ENCODE peak calls at places on chromosomes 2 and 18, in ten cellular contexts. G is astrocyte of the spinal cord, O is GM10248, I is omental fat pad, J is Caco-2, M is body of pancreas, A is astrocyte, H is endothelial cell, U is stomach, P is AG04449. Q is an unnamed sample.

GRCh38 chr2:232483923-232484627 is 3.6 kb downstream of the ECEL1 start:
- DNase-seq in G (no peak), A (no peak), H (no peak), P (no peak), U (no peak), I (no peak), O (no peak), J (no peak), M (no peak), Q (no peak)

GRCh38 chr2:40096360-40096759 is 317.3 kb upstream of the THUMPD2 start:
- DNase-seq in A (peak; percentile 86), H (no peak), J (no peak), P (no peak), G (peak; percentile 65), M (no peak), O (no peak), I (no peak), U (no peak), Q (peak; percentile 28)

GRCh38 chr2:42072349-42073118 is 24.7 kb downstream of the PKDCC start:
- DNase-seq in I (no peak), M (no peak), J (no peak), P (no peak), G (no peak), U (peak; percentile 44), A (no peak), O (no peak), H (no peak), Q (peak; percentile 54)

GRCh38 chr2:88265352-88265960 is 95.3 kb downstream of the THNSL2 start:
- DNase-seq in G (peak; percentile 1), M (peak; percentile 55), I (no peak), A (no peak), J (no peak), H (no peak), P (no peak), U (no peak), O (peak; percentile 58), Q (peak; percentile 65)

GRCh38 chr18:3306391-3306790 is 44.5 kb downstream of the MYL12B start:
- DNase-seq in G (no peak), U (no peak), A (no peak), M (no peak), H (no peak), I (no peak), O (no peak), J (no peak), P (no peak), Q (peak; percentile 15)

GRCh38 chr2:152062130-152063091 is 36.4 kb downstream of the CACNB4 start:
- DNase-seq in G (no peak), U (no peak), P (peak; percentile 55), J (no peak), O (no peak), A (peak; percentile 79), I (no peak), M (peak; percentile 29), H (no peak), Q (peak; percentile 45)

GRCh38 chr2:215874418-215874817 is 138.9 kb downstream of the MREG start:
- DNase-seq in J (no peak), H (no peak), U (no peak), P (no peak), G (no peak), A (peak; percentile 25), I (no peak), O (no peak), M (no peak), Q (no peak)

GRCh38 chr2:158079672-158080071 is 22.0 kb upstream of the UPP2 start:
- DNase-seq in O (no peak), P (no peak), J (no peak), A (peak; percentile 40), U (no peak), M (no peak), H (no peak), G (peak; percentile 23), I (no peak), Q (no peak)

DNA sequence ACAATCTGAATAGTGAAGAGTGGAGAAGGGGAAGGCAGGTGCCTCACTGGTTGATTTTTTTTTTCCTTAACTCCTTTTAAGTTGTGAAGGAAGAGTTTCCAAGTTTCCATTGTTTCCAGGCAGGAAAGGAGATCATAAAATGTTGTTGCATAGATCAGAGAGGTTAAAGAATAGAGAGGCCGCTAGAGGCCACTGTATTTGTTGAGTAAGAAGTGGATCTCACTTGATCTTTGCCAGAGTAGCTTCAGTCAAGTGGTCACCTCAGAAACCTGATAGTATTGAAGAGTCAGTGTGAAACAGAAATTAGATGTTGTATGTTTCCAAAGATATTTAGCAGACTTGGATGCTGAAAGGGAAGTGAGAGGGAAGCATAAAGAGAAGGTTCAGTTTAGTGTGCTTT is 17.6 kb downstream of the CTNNA2 start:
- DNase-seq in O (no peak), M (no peak), U (no peak), A (peak; percentile 8), J (no peak), P (no peak), H (peak; percentile 31), I (no peak), G (peak; percentile 3), Q (peak; percentile 6)
- TF ChIP-seq CTCF in O (no peak), M (no peak), U (no peak), A (no peak), J (peak; percentile 28), P (no peak), H (peak; percentile 22), I (no peak), G (no peak), Q (peak; percentile 24)

GRCh38 chr2:71961289-71962027 is 186.2 kb downstream of the CYP26B1 start:
- DNase-seq in U (no peak), J (no peak), O (no peak), H (no peak), P (no peak), A (no peak), M (no peak), G (no peak), I (no peak), Q (no peak)
- TF ChIP-seq CTCF in U (no peak), J (no peak), O (no peak), H (no peak), P (no peak), A (no peak), M (no peak), G (no peak), I (no peak), Q (no peak)

GRCh38 chr2:207221731-207222130 is 56.0 kb upstream of the KLF7 start:
- DNase-seq in M (no peak), G (no peak), A (no peak), P (no peak), O (no peak), H (no peak), I (no peak), J (no peak), U (no peak), Q (no peak)

GRCh38 chr2:207224391-207224790 is 58.6 kb upstream of the KLF7 start:
- DNase-seq in H (no peak), U (no peak), I (no peak), G (no peak), P (no peak), M (no peak), A (no peak), J (no peak), O (no peak), Q (no peak)

GRCh38 chr2:207224814-207225482 is 59.2 kb upstream of the KLF7 start:
- DNase-seq in J (no peak), O (no peak), U (no peak), H (no peak), M (no peak), I (no peak), P (no peak), A (no peak), G (no peak), Q (no peak)

GRCh38 chr2:207225773-207226172 is 60.0 kb upstream of the KLF7 start:
- DNase-seq in G (no peak), M (no peak), H (no peak), U (no peak), J (no peak), I (no peak), A (no peak), P (no peak), O (no peak), Q (no peak)

DNA sequence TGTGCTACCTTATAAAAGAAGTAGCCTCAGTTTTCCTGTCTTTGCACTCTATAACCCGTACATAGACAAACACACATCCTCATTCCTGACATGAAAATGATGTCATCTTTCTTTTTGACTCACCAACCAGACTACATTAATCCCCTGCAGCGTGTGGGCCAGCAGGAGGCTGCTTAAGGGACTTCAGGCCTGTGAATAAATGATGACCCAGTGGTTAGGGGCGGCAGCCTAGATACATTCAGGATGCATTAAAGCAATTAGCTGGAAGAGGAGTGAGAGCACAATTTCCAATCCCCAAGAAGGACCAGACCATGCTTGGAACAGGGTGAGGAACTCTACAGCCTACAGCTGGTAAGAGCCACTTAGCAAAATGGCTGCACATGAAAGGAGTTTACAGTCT is 57.3 kb upstream of the KLF7 start:
- DNase-seq in U (no peak), A (peak; percentile 79), G (peak; percentile 91), I (no peak), O (peak; percentile 40), H (no peak), J (no peak), M (no peak), P (no peak), Q (peak; percentile 45)
- TF ChIP-seq CTCF in U (no peak), A (no peak), G (no peak), I (no peak), O (no peak), H (no peak), J (no peak), M (no peak), P (peak; percentile 18), Q (no peak)

GRCh38 chr2:20452551-20452950 is 5.7 kb downstream of the RHOB start:
- DNase-seq in H (no peak), A (peak; percentile 44), O (no peak), G (peak; percentile 67), J (no peak), U (peak; percentile 27), P (no peak), I (no peak), M (peak; percentile 2), Q (peak; percentile 91)
- TF ChIP-seq CTCF in H (no peak), A (no peak), O (no peak), G (peak; percentile 30), J (no peak), U (no peak), P (peak; percentile 5), I (no peak), M (no peak), Q (peak; percentile 52)

DNA sequence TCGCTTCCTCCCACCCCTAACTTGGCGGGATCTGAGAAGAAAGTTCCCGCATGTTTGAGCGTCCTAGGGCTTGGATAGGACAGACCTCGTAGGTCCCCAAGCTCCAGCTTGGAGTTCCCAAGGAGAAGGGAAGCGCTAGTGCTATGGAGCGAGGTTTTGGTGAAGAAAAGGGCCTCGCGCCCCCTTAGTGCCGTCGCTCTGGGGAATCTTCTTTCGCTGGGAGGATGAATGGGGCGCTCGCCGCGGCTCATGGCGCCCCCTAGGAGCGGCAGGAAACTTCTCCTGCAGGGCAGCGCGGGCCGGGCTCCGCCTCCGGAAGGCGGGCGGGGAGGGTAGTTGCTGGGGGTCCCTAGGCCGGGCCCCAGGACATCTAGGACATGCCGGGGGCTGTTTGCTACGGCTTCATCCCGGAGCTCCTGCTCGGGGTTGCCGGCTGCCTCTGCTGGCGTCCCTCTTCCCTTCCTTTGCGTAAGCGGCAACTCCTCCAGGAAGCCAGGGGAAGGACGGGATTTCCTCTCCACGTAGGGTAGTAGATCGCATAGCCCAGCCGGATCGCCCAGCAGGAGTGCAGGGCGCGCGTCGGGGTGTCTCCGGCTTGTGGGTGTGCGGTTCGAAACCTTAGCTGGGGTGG is 11.9 kb upstream of the SKOR2 start:
- DNase-seq in I (no peak), U (no peak), P (no peak), A (no peak), H (peak; percentile 63), O (no peak), J (no peak), M (no peak), G (no peak), Q (no peak)
- TF ChIP-seq CTCF in I (no peak), U (no peak), P (peak; percentile 68), A (peak; percentile 7), H (peak; percentile 27), O (no peak), J (no peak), M (no peak), G (peak; percentile 41), Q (no peak)

GRCh38 chr18:78738076-78738690 is 241.4 kb upstream of the SALL3 start:
- DNase-seq in G (no peak), J (no peak), H (no peak), M (no peak), I (no peak), U (no peak), P (no peak), O (no peak), A (no peak), Q (no peak)
- TF ChIP-seq CTCF in G (no peak), J (no peak), H (no peak), M (no peak), I (no peak), U (no peak), P (no peak), O (no peak), A (no peak), Q (no peak)